ENCODE peak calls at places on chromosomes 1 and 21, in nine cellular contexts. Y, I, M, V, N, K, S, J and F are unnamed samples. For H3K4me1, the result is how much of the 10 kb centered on the place peaks cover.

GRCh38 chr1:223135176-223135575 is 7.9 kb downstream of the TLR5 start:
- DNase-seq in Y (peak), I (no peak), M (no peak), V (no peak), N (no peak), K (peak), S (no peak), J (peak), F (peak)

GRCh38 chr1:161890574-161890973 is 124.5 kb downstream of the ATF6 start:
- DNase-seq in Y (no peak), I (peak), M (peak), V (no peak), N (no peak), K (no peak), S (no peak), J (no peak), F (no peak)

GRCh38 chr1:183877321-183877720 is 72.4 kb downstream of the RGL1 start:
- DNase-seq in Y (peak), I (no peak), M (no peak), V (peak), N (no peak), K (peak), S (no peak), J (peak), F (peak)

GRCh38 chr1:228058981-228059535 is 23.4 kb upstream of the ARF1 start:
- DNase-seq in Y (no peak), I (peak), M (no peak), V (no peak), N (no peak), K (no peak), S (no peak), J (no peak), F (no peak)

GRCh38 chr1:236154671-236155398 is 12.5 kb downstream of the GPR137B start:
- DNase-seq in Y (no peak), I (no peak), M (no peak), V (no peak), N (no peak), K (no peak), S (no peak), J (no peak), F (no peak)

GRCh38 chr1:225561675-225562074 is 91.2 kb downstream of the ENAH start:
- DNase-seq in Y (no peak), I (no peak), M (no peak), V (no peak), N (no peak), K (no peak), S (no peak), J (no peak), F (no peak)

GRCh38 chr1:150386546-150387080 is 22.7 kb downstream of the RPRD2 start:
- DNase-seq in Y (no peak), I (no peak), M (no peak), V (no peak), N (no peak), K (no peak), S (no peak), J (no peak), F (no peak)

GRCh38 chr1:213996320-213997022 is 8.7 kb downstream of the PROX1 start:
- DNase-seq in Y (no peak), I (no peak), M (no peak), V (peak), N (no peak), K (peak), S (no peak), J (no peak), F (no peak)

GRCh38 chr1:230854423-230854822 is 13.9 kb downstream of the C1orf198 start:
- DNase-seq in Y (no peak), I (no peak), M (no peak), V (no peak), N (no peak), K (no peak), S (no peak), J (no peak), F (no peak)

GRCh38 chr1:152906023-152906565 is 2.3 kb upstream of the IVL start:
- DNase-seq in Y (no peak), I (no peak), M (no peak), V (no peak), N (no peak), K (no peak), S (peak), J (peak), F (no peak)

GRCh38 chr1:222889445-222889844 is 74.6 kb downstream of the DISP1 start:
- DNase-seq in Y (no peak), I (no peak), M (no peak), V (no peak), N (no peak), K (no peak), S (no peak), J (no peak), F (no peak)

GRCh38 chr21:20083336-20083735 is 914.9 kb upstream of the NCAM2 start:
- DNase-seq in Y (no peak), I (no peak), M (no peak), V (no peak), N (no peak), K (no peak), S (no peak), J (no peak), F (no peak)

GRCh38 chr1:108141604-108142003 is 58.5 kb downstream of the SLC25A24 start:
- DNase-seq in Y (no peak), I (no peak), M (no peak), V (no peak), N (no peak), K (peak), S (no peak), J (peak), F (no peak)

GRCh38 chr1:180092931-180093650 is 61.6 kb upstream of the QSOX1 start:
- DNase-seq in Y (no peak), I (no peak), M (no peak), V (no peak), N (no peak), K (peak), S (no peak), J (no peak), F (no peak)

GRCh38 chr1:63575340-63575826 is 17.8 kb upstream of the PGM1 start:
- DNase-seq in Y (no peak), I (peak), M (peak), V (no peak), N (peak), K (peak), S (no peak), J (no peak), F (no peak)

GRCh38 chr1:63612564-63612963 is 19.4 kb downstream of the PGM1 start:
- DNase-seq in Y (no peak), I (no peak), M (no peak), V (no peak), N (no peak), K (peak), S (no peak), J (no peak), F (no peak)

GRCh38 chr1:84365225-84366221 is 32.8 kb upstream of the DNASE2B start:
- DNase-seq in Y (no peak), I (no peak), M (no peak), V (no peak), N (peak), K (peak), S (no peak), J (peak), F (no peak)

GRCh38 chr1:17369466-17369865 is 2.5 kb upstream of the PADI6 start:
- DNase-seq in Y (no peak), I (no peak), M (no peak), V (no peak), N (no peak), K (peak), S (no peak), J (peak), F (no peak)

GRCh38 chr1:63343922-63344321 is 21.6 kb downstream of the FOXD3 start:
- DNase-seq in Y (no peak), I (peak), M (peak), V (no peak), N (no peak), K (no peak), S (peak), J (no peak), F (no peak)

GRCh38 chr1:193677874-193678273 is 491.5 kb upstream of the B3GALT2 start:
- DNase-seq in Y (no peak), I (no peak), M (no peak), V (no peak), N (no peak), K (no peak), S (no peak), J (peak), F (no peak)

DNA sequence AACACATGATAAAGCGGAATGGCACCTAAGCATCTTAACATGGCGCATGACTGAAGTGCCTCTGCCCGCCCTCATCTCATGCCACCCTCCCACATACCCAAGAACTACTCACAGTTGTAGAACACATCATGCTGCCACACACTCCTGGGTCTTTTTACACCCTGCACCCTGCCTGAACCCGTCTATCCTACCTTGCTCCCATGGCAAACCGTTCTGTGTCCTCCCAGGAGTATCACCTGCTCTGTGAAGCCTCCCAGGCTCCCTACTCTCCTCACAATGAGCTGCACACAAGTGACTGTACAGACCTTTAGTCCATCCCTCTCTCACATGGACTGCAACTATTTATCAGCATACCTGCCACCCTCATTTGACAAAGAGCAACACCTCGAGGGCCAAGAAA is 144.0 kb downstream of the TGFBR3 start:
- DNase-seq in Y (no peak), I (no peak), M (no peak), V (no peak), N (no peak), K (no peak), S (no peak), J (no peak), F (no peak)
- H3K4me1 ChIP-seq in Y (under half), I (under half), M (under half), V (under half), N (under half), K (under half), S (half or more), J (under half), F (half or more)

GRCh38 chr1:24971539-24971938 is 41.5 kb upstream of the RUNX3 start:
- DNase-seq in Y (no peak), I (no peak), M (no peak), V (no peak), N (no peak), K (no peak), S (no peak), J (peak), F (no peak)

GRCh38 chr1:24972257-24973242 is 42.5 kb upstream of the RUNX3 start:
- DNase-seq in Y (no peak), I (no peak), M (no peak), V (no peak), N (no peak), K (no peak), S (no peak), J (peak), F (no peak)

GRCh38 chr1:24969616-24970398 is 39.7 kb upstream of the RUNX3 start:
- DNase-seq in Y (no peak), I (no peak), M (no peak), V (no peak), N (no peak), K (no peak), S (no peak), J (no peak), F (no peak)

GRCh38 chr1:24970399-24970753 is 40.3 kb upstream of the RUNX3 start:
- DNase-seq in Y (no peak), I (peak), M (peak), V (no peak), N (no peak), K (peak), S (no peak), J (peak), F (no peak)

DNA sequence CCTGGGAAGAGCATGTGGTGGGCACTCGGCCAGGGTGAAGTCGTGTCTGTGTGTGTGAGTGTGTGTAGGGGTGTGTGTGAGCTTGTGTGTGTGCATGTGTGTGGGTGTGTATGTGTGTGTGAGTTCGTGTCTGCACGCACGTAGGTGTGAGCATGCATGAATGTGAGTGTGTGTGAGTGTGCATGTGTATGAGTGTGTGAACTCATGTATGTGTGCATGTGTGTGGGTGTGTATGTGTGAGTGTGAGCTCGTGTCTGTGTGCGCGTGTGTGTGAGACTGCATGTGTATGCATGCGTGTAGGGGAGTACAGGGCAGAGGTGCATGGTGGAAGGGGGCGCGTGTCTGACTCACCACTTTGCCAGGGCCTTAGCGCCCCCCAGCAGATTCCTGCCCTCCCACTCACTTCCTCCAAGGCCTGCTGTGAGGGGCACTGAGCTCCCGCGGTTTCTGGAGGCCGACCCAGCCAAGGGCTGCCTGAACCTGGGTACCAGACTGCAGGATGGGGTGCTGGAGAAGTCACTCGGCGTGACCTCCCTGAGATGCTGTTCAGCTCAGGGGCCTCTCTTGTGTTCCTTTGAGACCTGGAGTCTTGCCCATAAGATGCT is 41.0 kb upstream of the RUNX3 start:
- DNase-seq in Y (no peak), I (no peak), M (no peak), V (no peak), N (no peak), K (peak), S (no peak), J (peak), F (no peak)
- H3K27ac ChIP-seq in Y (no peak), I (no peak), M (no peak), V (no peak), N (no peak), K (no peak), S (no peak), J (no peak), F (no peak)

GRCh38 chr1:25874209-25874608 is 1.3 kb downstream of the PAQR7 start:
- DNase-seq in Y (no peak), I (no peak), M (no peak), V (no peak), N (no peak), K (no peak), S (no peak), J (no peak), F (peak)
- H3K4me1 ChIP-seq in Y (under half), I (under half), M (under half), V (under half), N (under half), K (under half), S (under half), J (under half), F (under half)

GRCh38 chr1:34778381-34778780 is 2.6 kb upstream of the GJB3 start:
- DNase-seq in Y (no peak), I (no peak), M (no peak), V (no peak), N (no peak), K (no peak), S (no peak), J (no peak), F (peak)

GRCh38 chr1:34779526-34779925 is 1.5 kb upstream of the GJB3 start:
- DNase-seq in Y (no peak), I (no peak), M (peak), V (no peak), N (no peak), K (no peak), S (no peak), J (no peak), F (peak)

GRCh38 chr1:34779962-34780361 is 1.1 kb upstream of the GJB3 start:
- DNase-seq in Y (no peak), I (no peak), M (peak), V (no peak), N (no peak), K (no peak), S (no peak), J (no peak), F (peak)

GRCh38 chr1:34777519-34778321 is 3.3 kb upstream of the GJB3 start:
- DNase-seq in Y (no peak), I (no peak), M (peak), V (no peak), N (no peak), K (no peak), S (no peak), J (no peak), F (peak)

DNA sequence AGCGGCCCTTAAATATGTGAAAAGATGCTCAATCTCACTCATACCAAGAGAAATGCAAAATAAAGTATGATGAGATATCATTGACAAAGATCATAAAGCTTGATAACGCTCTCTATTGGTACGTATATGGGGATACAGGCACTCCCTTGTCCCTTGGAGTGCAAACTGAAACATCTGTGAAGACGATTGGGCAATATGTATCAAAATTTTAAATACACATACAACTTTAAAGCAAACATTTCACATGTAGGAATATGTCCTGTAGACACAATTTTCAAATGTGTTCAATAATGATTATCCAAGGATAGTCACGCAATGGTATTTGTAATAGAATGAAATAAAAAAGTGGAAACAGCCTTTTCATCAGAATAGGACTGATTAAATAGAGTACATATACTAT is 2.0 kb upstream of the GJB3 start:
- DNase-seq in Y (no peak), I (no peak), M (no peak), V (no peak), N (no peak), K (no peak), S (no peak), J (no peak), F (no peak)
- H3K27ac ChIP-seq in Y (no peak), I (no peak), M (no peak), V (no peak), N (no peak), K (no peak), S (no peak), J (no peak), F (no peak)

GRCh38 chr1:234977891-234978396 is 150.7 kb downstream of the TOMM20 start:
- DNase-seq in Y (no peak), I (no peak), M (no peak), V (no peak), N (no peak), K (no peak), S (no peak), J (no peak), F (peak)

GRCh38 chr1:234978397-234979291 is 150.0 kb downstream of the TOMM20 start:
- DNase-seq in Y (peak), I (no peak), M (no peak), V (peak), N (peak), K (peak), S (no peak), J (peak), F (peak)

GRCh38 chr1:234980224-234980656 is 148.4 kb downstream of the TOMM20 start:
- DNase-seq in Y (no peak), I (no peak), M (peak), V (no peak), N (no peak), K (peak), S (no peak), J (peak), F (no peak)

GRCh38 chr1:234980657-234981396 is 147.8 kb downstream of the TOMM20 start:
- DNase-seq in Y (peak), I (no peak), M (peak), V (peak), N (no peak), K (peak), S (peak), J (peak), F (peak)

GRCh38 chr1:234979316-234980223 is 149.1 kb downstream of the TOMM20 start:
- DNase-seq in Y (no peak), I (no peak), M (peak), V (no peak), N (no peak), K (no peak), S (no peak), J (no peak), F (peak)
- H3K4me1 ChIP-seq in Y (half or more), I (under half), M (under half), V (under half), N (under half), K (under half), S (half or more), J (under half), F (half or more)

GRCh38 chr1:199751962-199752687 is 275.4 kb upstream of the NR5A2 start:
- DNase-seq in Y (no peak), I (no peak), M (no peak), V (no peak), N (no peak), K (no peak), S (no peak), J (no peak), F (no peak)

GRCh38 chr1:199753513-199753912 is 274.0 kb upstream of the NR5A2 start:
- DNase-seq in Y (no peak), I (no peak), M (no peak), V (no peak), N (peak), K (no peak), S (no peak), J (no peak), F (no peak)

GRCh38 chr1:199751524-199751923 is 276.0 kb upstream of the NR5A2 start:
- DNase-seq in Y (no peak), I (no peak), M (no peak), V (no peak), N (no peak), K (no peak), S (no peak), J (no peak), F (no peak)

GRCh38 chr1:199747984-199748383 is 279.5 kb upstream of the NR5A2 start:
- DNase-seq in Y (no peak), I (peak), M (peak), V (no peak), N (no peak), K (peak), S (no peak), J (no peak), F (no peak)

GRCh38 chr1:199752688-199753027 is 274.9 kb upstream of the NR5A2 start:
- DNase-seq in Y (no peak), I (no peak), M (no peak), V (no peak), N (no peak), K (no peak), S (no peak), J (no peak), F (no peak)
- H3K27ac ChIP-seq in Y (no peak), I (no peak), M (no peak), V (no peak), N (no peak), K (no peak), S (no peak), J (no peak), F (no peak)

GRCh38 chr21:46057710-46058241 is 40.1 kb upstream of the COL6A2 start:
- DNase-seq in Y (no peak), I (no peak), M (peak), V (no peak), N (no peak), K (no peak), S (no peak), J (no peak), F (peak)

GRCh38 chr21:46058339-46059145 is 39.4 kb upstream of the COL6A2 start:
- DNase-seq in Y (no peak), I (no peak), M (peak), V (no peak), N (no peak), K (no peak), S (no peak), J (no peak), F (peak)

GRCh38 chr21:46056450-46056903 is 41.4 kb upstream of the COL6A2 start:
- DNase-seq in Y (peak), I (peak), M (peak), V (peak), N (no peak), K (peak), S (peak), J (peak), F (peak)

GRCh38 chr21:46055863-46056281 is 42.0 kb upstream of the COL6A2 start:
- DNase-seq in Y (peak), I (no peak), M (peak), V (no peak), N (no peak), K (peak), S (peak), J (peak), F (peak)

GRCh38 chr21:46057111-46057709 is 40.7 kb upstream of the COL6A2 start:
- DNase-seq in Y (no peak), I (no peak), M (peak), V (no peak), N (no peak), K (no peak), S (no peak), J (no peak), F (peak)
- H3K4me1 ChIP-seq in Y (under half), I (under half), M (under half), V (under half), N (under half), K (under half), S (under half), J (half or more), F (half or more)

GRCh38 chr1:218377143-218377660 is 32.1 kb downstream of the TGFB2 start:
- DNase-seq in Y (no peak), I (no peak), M (no peak), V (no peak), N (no peak), K (peak), S (no peak), J (peak), F (no peak)
- H3K27ac ChIP-seq in Y (no peak), I (no peak), M (no peak), V (no peak), N (no peak), K (peak), S (no peak), J (peak), F (peak)